ENCODE peak calls at places on chromosomes 2 and 18, in five cellular contexts. R is HCT116, S is GM20000, J is AG09309, L is H9. X is an unnamed sample.

GRCh38 chr18:63299837-63300787 is 19.5 kb downstream of the BCL2 start:
- DNase-seq in J (no peak), S (peak; percentile 47), L (no peak), R (no peak), X (no peak)

GRCh38 chr18:48222118-48222517 is 187.1 kb downstream of the ZBTB7C start:
- DNase-seq in R (no peak), S (no peak), J (no peak), L (no peak), X (peak; percentile 53)

GRCh38 chr2:46648141-46648742 is 168.9 kb downstream of the TMEM247 start:
- DNase-seq in S (no peak), J (peak; percentile 59), R (no peak), L (no peak), X (no peak)

GRCh38 chr18:35344736-35345459 is 678 bp upstream of the ZNF24 start:
- DNase-seq in R (no peak), L (no peak), J (no peak), S (no peak), X (no peak)

GRCh38 chr2:207334631-207335371 is 169.1 kb upstream of the KLF7 start:
- DNase-seq in R (peak; percentile 62), S (no peak), L (peak; percentile 88), J (peak; percentile 93), X (no peak)

GRCh38 chr18:45073556-45073955 is 392.9 kb downstream of the SETBP1 start:
- DNase-seq in L (no peak), R (no peak), J (no peak), S (no peak), X (no peak)

GRCh38 chr2:85865539-85866164 is 23.1 kb downstream of the ST3GAL5 start:
- DNase-seq in L (no peak), J (no peak), R (no peak), S (peak; percentile 51), X (no peak)

GRCh38 chr2:121480826-121481225 is 49.9 kb upstream of the RNU4ATAC start:
- DNase-seq in L (no peak), S (no peak), J (no peak), R (no peak), X (peak; percentile 45)

GRCh38 chr2:158539176-158539895 is 82.6 kb downstream of the PKP4 start:
- DNase-seq in R (peak; percentile 34), S (no peak), J (peak; percentile 45), L (no peak), X (peak; percentile 60)

GRCh38 chr18:55541571-55541970 is 46.4 kb downstream of the TCF4 start:
- DNase-seq in R (no peak), S (no peak), L (no peak), J (peak; percentile 20), X (no peak)

GRCh38 chr2:72142743-72143440 is 4.8 kb downstream of the CYP26B1 start:
- DNase-seq in S (no peak), L (peak; percentile 66), J (no peak), R (no peak), X (no peak)

GRCh38 chr2:64913357-64913869 is 75.8 kb upstream of the SLC1A4 start:
- DNase-seq in S (no peak), L (peak; percentile 86), J (no peak), R (peak; percentile 53), X (peak; percentile 77)

GRCh38 chr2:5938566-5938896 is 246.3 kb downstream of the SOX11 start:
- DNase-seq in S (no peak), L (no peak), R (no peak), J (no peak), X (no peak)

GRCh38 chr2:129870646-129871335 is 108.7 kb upstream of the RAB6C start:
- DNase-seq in R (no peak), S (no peak), L (peak; percentile 19), J (no peak), X (no peak)

DNA sequence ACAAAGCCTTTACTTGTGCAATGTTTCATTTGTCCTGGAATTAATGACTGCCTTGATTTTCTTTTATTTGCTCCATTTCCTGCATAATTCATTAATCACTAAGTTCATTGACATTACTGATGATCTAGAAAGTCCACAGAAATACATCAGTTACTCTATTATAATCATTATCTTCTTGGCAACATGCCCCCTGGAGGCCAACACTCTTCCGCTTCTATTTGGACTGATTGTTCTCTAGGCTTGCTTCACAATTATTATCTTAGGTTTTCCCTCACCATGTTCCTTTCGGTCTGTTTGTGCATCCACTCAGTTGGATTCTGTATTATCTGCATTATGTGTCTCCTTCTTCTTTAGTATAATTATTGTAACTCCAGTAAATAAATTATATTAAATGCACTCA is 461.0 kb upstream of the CDH2 start:
- DNase-seq in S (no peak), J (no peak), R (no peak), L (no peak), X (no peak)
- TF ChIP-seq CTCF in S (no peak), J (no peak), R (no peak), L (peak; percentile 64), X (no peak)

GRCh38 chr18:60413944-60414547 is 41.5 kb upstream of the MC4R start:
- DNase-seq in R (peak; percentile 10), S (no peak), L (peak; percentile 61), J (no peak), X (peak; percentile 52)
- TF ChIP-seq CTCF in R (peak; percentile 62), S (peak; percentile 58), L (peak; percentile 74), J (peak; percentile 65), X (peak; percentile 54)

GRCh38 chr2:240856151-240856980 is 12.3 kb upstream of the AGXT start:
- DNase-seq in J (no peak), S (no peak), L (peak; percentile 78), R (peak; percentile 10), X (peak; percentile 66)
- TF ChIP-seq CTCF in J (peak; percentile 5), S (no peak), L (peak; percentile 72), R (peak; percentile 81), X (peak; percentile 46)

DNA sequence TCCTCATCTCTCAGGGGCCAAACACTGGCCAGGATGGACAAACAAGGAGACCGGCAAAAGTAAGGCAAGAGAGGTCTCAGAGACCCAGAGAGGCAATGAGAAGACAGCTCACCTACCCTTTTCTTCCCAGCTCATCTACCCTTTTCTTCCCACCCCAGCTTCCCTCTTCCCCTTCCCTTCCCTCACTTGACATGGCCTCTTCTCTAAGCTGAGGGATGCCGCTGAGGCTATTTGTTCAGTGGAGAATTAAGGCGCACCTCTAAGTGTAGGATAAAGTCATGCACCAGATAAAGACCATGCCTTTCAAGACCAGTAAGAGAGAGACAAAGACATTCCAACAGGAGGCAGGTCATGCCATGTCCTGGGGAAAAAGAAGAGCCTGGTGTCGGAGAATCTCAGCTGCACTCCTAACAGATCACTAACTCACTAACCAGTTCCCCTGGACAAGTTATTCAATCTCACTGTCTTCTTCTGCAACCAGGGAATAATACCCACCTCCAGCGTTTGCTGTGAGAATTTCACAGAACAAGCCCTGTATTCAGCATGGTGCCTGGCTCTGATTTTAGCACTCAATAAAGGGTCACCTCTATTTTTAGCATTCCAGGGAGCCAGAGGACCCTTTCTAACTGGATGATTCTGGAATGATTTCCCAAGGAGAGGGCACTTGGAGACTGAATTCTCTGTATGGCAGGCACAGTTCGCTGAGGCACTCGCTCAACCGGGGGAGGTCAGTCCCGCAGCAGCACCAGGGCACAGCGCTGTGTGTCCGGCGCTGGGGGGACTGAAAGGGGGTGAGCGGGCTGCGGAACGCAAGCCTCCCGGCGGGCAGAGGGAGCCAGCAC is 3.0 kb upstream of the FOSL2 start:
- DNase-seq in R (no peak), L (no peak), S (no peak), J (no peak), X (peak; percentile 68)
- TF ChIP-seq CTCF in R (no peak), L (no peak), S (no peak), J (no peak), X (no peak)

DNA sequence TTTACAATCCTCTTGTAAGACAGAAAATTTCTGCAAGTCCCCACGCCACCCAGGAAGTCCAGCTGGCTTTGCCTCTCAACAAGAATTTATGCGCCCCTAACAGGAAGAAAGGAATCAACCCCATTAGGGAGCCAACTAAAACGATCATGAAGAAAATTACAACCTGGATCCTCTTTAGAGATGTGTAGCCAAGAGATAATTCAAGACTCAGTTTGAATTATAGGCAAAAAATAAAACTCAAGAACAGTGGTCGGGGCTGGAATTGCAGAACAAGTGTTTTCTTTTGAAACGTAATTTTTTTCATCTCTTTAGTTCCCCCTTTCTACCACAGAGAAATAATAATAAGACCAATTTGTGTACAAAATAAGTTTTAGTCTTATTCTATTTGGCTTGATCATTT is 22.4 kb downstream of the PDCD1 start:
- DNase-seq in R (no peak), J (no peak), S (no peak), L (no peak), X (no peak)
- TF ChIP-seq CTCF in R (no peak), J (no peak), S (no peak), L (no peak), X (no peak)

X was measured in Calu3.